ENCODE peak calls at places on chromosomes 16 and 17, in five cellular contexts. One of them, this sample, is unnamed.
A peak's percentile ranks its signal among the peaks of the same experiment; 100 is the strongest.

GRCh38 chr17:1491406-1492248 is 859 bp downstream of the MYO1C start:
- DNase-seq in left ventricle myocardium inferior: peak; percentile 79
- DNase-seq in caudate nucleus: no peak
- DNase-seq in GM13977: peak; percentile 96
- DNase-seq in left lung: peak; percentile 63
- DNase-seq in this sample: no peak

GRCh38 chr16:4290236-4290830 is 17.5 kb upstream of the TFAP4 start:
- DNase-seq in caudate nucleus: no peak
- DNase-seq in GM13977: no peak
- DNase-seq in left ventricle myocardium inferior: no peak
- DNase-seq in left lung: peak; percentile 58
- DNase-seq in this sample: no peak

GRCh38 chr17:76556759-76557367 is 17.0 kb downstream of the PRCD start:
- DNase-seq in caudate nucleus: no peak
- DNase-seq in GM13977: no peak
- DNase-seq in left lung: no peak
- DNase-seq in left ventricle myocardium inferior: no peak
- DNase-seq in this sample: no peak

GRCh38 chr16:54375056-54375455 is 88.5 kb upstream of the IRX3 start:
- DNase-seq in caudate nucleus: no peak
- DNase-seq in left ventricle myocardium inferior: no peak
- DNase-seq in GM13977: no peak
- DNase-seq in left lung: no peak
- DNase-seq in this sample: no peak

GRCh38 chr16:78432451-78432850 is 333.0 kb downstream of the WWOX start:
- DNase-seq in caudate nucleus: no peak
- DNase-seq in left ventricle myocardium inferior: no peak
- DNase-seq in left lung: no peak
- DNase-seq in GM13977: no peak
- DNase-seq in this sample: no peak

GRCh38 chr16:27314161-27314723 is 468 bp downstream of the IL4R start:
- DNase-seq in left ventricle myocardium inferior: peak; percentile 36
- DNase-seq in GM13977: peak; percentile 65
- DNase-seq in left lung: peak; percentile 65
- DNase-seq in caudate nucleus: no peak
- DNase-seq in this sample: no peak

GRCh38 chr17:6314311-6314710 is 120.6 kb downstream of the AIPL1 start:
- DNase-seq in left lung: no peak
- DNase-seq in left ventricle myocardium inferior: no peak
- DNase-seq in caudate nucleus: no peak
- DNase-seq in GM13977: no peak
- DNase-seq in this sample: no peak

GRCh38 chr17:74898376-74898946 is 5.0 kb upstream of the FADS6 start:
- DNase-seq in left lung: no peak
- DNase-seq in GM13977: no peak
- DNase-seq in left ventricle myocardium inferior: no peak
- DNase-seq in caudate nucleus: no peak
- DNase-seq in this sample: no peak

GRCh38 chr17:55117063-55117611 is 147.6 kb upstream of the HLF start:
- DNase-seq in caudate nucleus: no peak
- DNase-seq in left ventricle myocardium inferior: no peak
- DNase-seq in GM13977: no peak
- DNase-seq in left lung: no peak
- DNase-seq in this sample: no peak

GRCh38 chr17:48563867-48564199 is 14.3 kb downstream of the HOXB4 start:
- DNase-seq in left lung: no peak
- DNase-seq in GM13977: no peak
- DNase-seq in caudate nucleus: no peak
- DNase-seq in left ventricle myocardium inferior: no peak
- DNase-seq in this sample: no peak

GRCh38 chr17:39244600-39245570 is 19.1 kb upstream of the STAC2 start:
- DNase-seq in left ventricle myocardium inferior: peak; percentile 77
- DNase-seq in GM13977: peak; percentile 81
- DNase-seq in caudate nucleus: peak; percentile 25
- DNase-seq in left lung: peak; percentile 80
- DNase-seq in this sample: peak; percentile 78

GRCh38 chr17:44751806-44752205 is 7.0 kb upstream of the ADAM11 start:
- DNase-seq in left ventricle myocardium inferior: no peak
- DNase-seq in GM13977: no peak
- DNase-seq in caudate nucleus: no peak
- DNase-seq in left lung: no peak
- DNase-seq in this sample: no peak

GRCh38 chr16:82037666-82038065 is 2.6 kb downstream of the HSD17B2 start:
- DNase-seq in left ventricle myocardium inferior: no peak
- DNase-seq in caudate nucleus: no peak
- DNase-seq in GM13977: no peak
- DNase-seq in left lung: no peak
- DNase-seq in this sample: no peak

GRCh38 chr17:48307814-48308411 is 122.1 kb downstream of the SKAP1 start:
- DNase-seq in left ventricle myocardium inferior: peak; percentile 23
- DNase-seq in GM13977: peak; percentile 43
- DNase-seq in left lung: no peak
- DNase-seq in caudate nucleus: no peak
- DNase-seq in this sample: no peak

GRCh38 chr17:39753514-39754160 is 15.9 kb downstream of the GRB7 start:
- DNase-seq in left ventricle myocardium inferior: peak; percentile 64
- DNase-seq in GM13977: peak; percentile 84
- DNase-seq in caudate nucleus: no peak
- DNase-seq in left lung: peak; percentile 59
- DNase-seq in this sample: no peak

GRCh38 chr16:14042706-14043105 is 28.4 kb upstream of the MRTFB start:
- DNase-seq in left lung: no peak
- DNase-seq in left ventricle myocardium inferior: no peak
- DNase-seq in caudate nucleus: no peak
- DNase-seq in GM13977: no peak
- DNase-seq in this sample: no peak

GRCh38 chr16:62167551-62167950 is 131.3 kb upstream of the CDH8 start:
- DNase-seq in left ventricle myocardium inferior: no peak
- DNase-seq in GM13977: no peak
- DNase-seq in left lung: no peak
- DNase-seq in caudate nucleus: no peak
- DNase-seq in this sample: no peak

GRCh38 chr17:82228842-82229685 is at the start of gene SLC16A3:
- DNase-seq in GM13977: peak; percentile 98
- DNase-seq in caudate nucleus: no peak
- DNase-seq in left lung: peak; percentile 77
- DNase-seq in left ventricle myocardium inferior: peak; percentile 77
- DNase-seq in this sample: no peak

GRCh38 chr17:66461343-66461995 is 159.1 kb downstream of the PRKCA start:
- DNase-seq in left lung: no peak
- DNase-seq in left ventricle myocardium inferior: no peak
- DNase-seq in GM13977: no peak
- DNase-seq in caudate nucleus: no peak
- DNase-seq in this sample: no peak

GRCh38 chr17:66240630-66241029 is 11.4 kb upstream of the APOH start:
- DNase-seq in left ventricle myocardium inferior: no peak
- DNase-seq in left lung: no peak
- DNase-seq in GM13977: no peak
- DNase-seq in caudate nucleus: no peak
- DNase-seq in this sample: no peak

GRCh38 chr17:57577751-57578607 is 167.1 kb downstream of the CCDC182 start:
- DNase-seq in caudate nucleus: no peak
- DNase-seq in left ventricle myocardium inferior: peak; percentile 35
- DNase-seq in left lung: no peak
- DNase-seq in GM13977: no peak
- DNase-seq in this sample: no peak

GRCh38 chr17:4304417-4305027 is 40.7 kb upstream of the ANKFY1 start:
- DNase-seq in left ventricle myocardium inferior: no peak
- DNase-seq in caudate nucleus: no peak
- DNase-seq in left lung: no peak
- DNase-seq in GM13977: peak; percentile 63
- DNase-seq in this sample: no peak

GRCh38 chr17:41965694-41966375 is 760 bp upstream of the CNP start:
- DNase-seq in caudate nucleus: peak; percentile 19
- DNase-seq in left lung: peak; percentile 84
- DNase-seq in GM13977: peak; percentile 84
- DNase-seq in left ventricle myocardium inferior: peak; percentile 45
- DNase-seq in this sample: no peak

GRCh38 chr17:50903604-50904521 is 37.7 kb upstream of the TOB1 start:
- DNase-seq in left ventricle myocardium inferior: no peak
- DNase-seq in left lung: no peak
- DNase-seq in GM13977: no peak
- DNase-seq in caudate nucleus: no peak
- DNase-seq in this sample: no peak

This sample was measured in amygdala.